ENCODE peak calls at places on chromosomes 4 and X, in eight cellular contexts. B, Q, D, L, G, P, R and S are unnamed samples.

GRCh38 chr4:10482913-10483312 is 25.7 kb upstream of the ZNF518B start:
- DNase-seq in R (no peak), L (no peak), Q (no peak), B (no peak), P (no peak), D (no peak), G (no peak), S (no peak)

GRCh38 chr4:128450326-128451120 is 162.9 kb upstream of the PGRMC2 start:
- DNase-seq in Q (no peak), G (no peak), R (no peak), P (no peak), L (no peak), B (no peak), D (no peak), S (no peak)

GRCh38 chr4:3369781-3370660 is 71.7 kb upstream of the HGFAC start:
- DNase-seq in D (peak; percentile 80), L (peak; percentile 72), G (peak; percentile 89), B (peak; percentile 66), R (no peak), P (peak; percentile 93), Q (peak; percentile 89), S (peak; percentile 95)

GRCh38 chr4:145278341-145279121 is 98.1 kb upstream of the OTUD4 start:
- DNase-seq in L (no peak), R (no peak), B (no peak), P (peak; percentile 48), D (no peak), Q (peak; percentile 82), G (peak; percentile 87), S (peak; percentile 31)

GRCh38 chr4:59728496-59728895 is 1471.6 kb upstream of the ADGRL3 start:
- DNase-seq in G (no peak), Q (no peak), R (no peak), D (no peak), L (no peak), P (no peak), B (no peak), S (no peak)

GRCh38 chr4:94332983-94333590 is 9.5 kb downstream of the HPGDS start:
- DNase-seq in B (no peak), G (no peak), R (no peak), L (no peak), P (peak; percentile 43), D (no peak), Q (no peak), S (no peak)

GRCh38 chrX:1524874-1525582 is 12.0 kb downstream of the P2RY8 start:
- DNase-seq in B (no peak), P (no peak), G (no peak), R (no peak), L (no peak), Q (no peak), D (no peak), S (no peak)

GRCh38 chr4:148226341-148226740 is 215.9 kb downstream of the NR3C2 start:
- DNase-seq in G (no peak), Q (no peak), B (no peak), R (no peak), P (no peak), D (no peak), L (no peak), S (no peak)

GRCh38 chr4:185127021-185127925 is 15.8 kb upstream of the SLC25A4 start:
- DNase-seq in G (no peak), Q (peak; percentile 12), B (peak; percentile 22), P (peak; percentile 26), D (no peak), L (peak; percentile 63), R (no peak), S (no peak)

GRCh38 chrX:95903490-95903889 is 781.2 kb upstream of the DIAPH2 start:
- DNase-seq in G (no peak), R (no peak), L (no peak), P (peak; percentile 13), Q (no peak), B (no peak), D (no peak), S (no peak)

GRCh38 chr4:7280906-7281305 is 88.6 kb downstream of the SORCS2 start:
- DNase-seq in P (no peak), B (no peak), G (no peak), Q (peak; percentile 36), R (no peak), L (no peak), D (peak; percentile 24), S (peak; percentile 58)

GRCh38 chr4:173191623-173192041 is 23.0 kb downstream of the GALNT7 start:
- DNase-seq in R (no peak), B (no peak), Q (peak; percentile 60), P (peak; percentile 45), G (peak; percentile 56), L (no peak), D (no peak), S (no peak)

GRCh38 chrX:40058719-40059118 is 39.0 kb downstream of the BCOR start:
- DNase-seq in D (no peak), L (peak; percentile 75), R (peak; percentile 69), B (no peak), Q (no peak), P (no peak), G (no peak), S (no peak)

GRCh38 chr4:84158670-84159069 is 340.4 kb downstream of the NKX6-1 start:
- DNase-seq in B (no peak), G (no peak), D (no peak), L (no peak), R (no peak), Q (no peak), P (no peak), S (no peak)

GRCh38 chr4:96486563-96486962 is 646.7 kb downstream of the PDHA2 start:
- DNase-seq in L (no peak), G (no peak), P (no peak), Q (no peak), R (no peak), B (no peak), D (no peak), S (no peak)

GRCh38 chrX:31588355-31588754 is 516.5 kb upstream of the FTHL17 start:
- DNase-seq in P (no peak), R (no peak), B (no peak), D (no peak), L (no peak), G (no peak), Q (no peak), S (no peak)

GRCh38 chr4:8843597-8843996 is 28.0 kb downstream of the HMX1 start:
- DNase-seq in D (no peak), L (no peak), R (no peak), B (no peak), G (no peak), Q (no peak), P (no peak), S (no peak)

GRCh38 chr4:35725131-35725530 is 519.2 kb downstream of the ARAP2 start:
- DNase-seq in L (no peak), R (no peak), Q (no peak), D (no peak), P (no peak), B (no peak), G (no peak), S (no peak)
- TF ChIP-seq CTCF in L (no peak), R (no peak), Q (no peak), D (no peak), P (no peak), B (no peak), G (no peak), S (no peak)

GRCh38 chr4:40289366-40290188 is 45.6 kb upstream of the CHRNA9 start:
- DNase-seq in Q (peak; percentile 35), L (no peak), B (no peak), D (no peak), G (no peak), R (no peak), P (no peak), S (no peak)

GRCh38 chr4:40292313-40292759 is 42.8 kb upstream of the CHRNA9 start:
- DNase-seq in R (no peak), D (no peak), L (no peak), G (no peak), P (peak; percentile 69), Q (no peak), B (no peak), S (peak; percentile 26)

GRCh38 chr4:40283968-40284367 is 51.2 kb upstream of the CHRNA9 start:
- DNase-seq in R (no peak), L (no peak), Q (peak; percentile 92), B (no peak), P (no peak), G (peak; percentile 80), D (no peak), S (peak; percentile 31)

GRCh38 chr4:40283413-40283812 is 51.7 kb upstream of the CHRNA9 start:
- DNase-seq in R (no peak), D (no peak), B (no peak), Q (no peak), G (no peak), P (no peak), L (no peak), S (no peak)

GRCh38 chr4:40288547-40288946 is 46.6 kb upstream of the CHRNA9 start:
- DNase-seq in Q (no peak), G (no peak), P (no peak), D (no peak), R (no peak), L (no peak), B (no peak), S (no peak)
- H3K4me3 ChIP-seq in Q (no peak overlapping the region), G (no peak overlapping the region), P (no peak overlapping the region), D (no peak overlapping the region), R (no peak overlapping the region), L (no peak overlapping the region), B (no peak overlapping the region), S (no peak overlapping the region)

GRCh38 chr4:788636-789297 is 37.2 kb downstream of the CPLX1 start:
- DNase-seq in Q (no peak), R (no peak), D (no peak), B (no peak), P (no peak), L (peak; percentile 95), G (no peak), S (no peak)

GRCh38 chr4:787561-787981 is 38.4 kb downstream of the CPLX1 start:
- DNase-seq in B (no peak), D (no peak), P (no peak), L (peak; percentile 51), G (no peak), R (no peak), Q (no peak), S (no peak)

GRCh38 chr4:786861-787300 is 39.0 kb downstream of the CPLX1 start:
- DNase-seq in Q (no peak), D (no peak), P (no peak), R (no peak), B (no peak), L (peak; percentile 63), G (no peak), S (no peak)

GRCh38 chr4:789571-790465 is 36.1 kb downstream of the CPLX1 start:
- DNase-seq in R (peak; percentile 68), P (no peak), L (peak; percentile 55), B (no peak), Q (no peak), G (no peak), D (no peak), S (no peak)

GRCh38 chr4:788006-788635 is 37.8 kb downstream of the CPLX1 start:
- DNase-seq in L (peak; percentile 48), D (no peak), B (no peak), G (no peak), Q (no peak), R (no peak), P (no peak), S (no peak)
- TF ChIP-seq CTCF in L (no peak), D (no peak), B (no peak), G (no peak), Q (no peak), R (no peak), P (no peak), S (no peak)

GRCh38 chr4:37994569-37994968 is 34.4 kb downstream of the PTTG2 start:
- DNase-seq in B (no peak), L (no peak), P (no peak), D (no peak), Q (no peak), G (no peak), R (no peak), S (no peak)
- H3K4me3 ChIP-seq in B (no peak overlapping the region), L (no peak overlapping the region), P (no peak overlapping the region), D (no peak overlapping the region), Q (no peak overlapping the region), G (no peak overlapping the region), R (no peak overlapping the region), S (no peak overlapping the region)